ENCODE peak calls at places on chromosome 10, in four cellular contexts. B is AG08395; Y is activated naive CD4-positive, alpha-beta T cell treated with anti-CD3 and anti-CD28 coated beads, Interleukin-2, amount 10 ng/mL, durations not matched to agents 7 days and 5 days; V is stimulated activated CD8-positive, alpha-beta memory T cell treated with anti-CD3 and anti-CD28 coated beads, Interleukin-15, amount 100 ng/mL, for 4 hours. U is an unnamed sample.

GRCh38 chr10:42997151-42997848 is 79.6 kb upstream of the RET start:
- DNase-seq in B (no peak), V (no peak), Y (no peak), U (no peak)

GRCh38 chr10:27865221-27865635 is 119.6 kb upstream of the MKX start:
- DNase-seq in V (no peak), Y (no peak), B (peak), U (no peak)

GRCh38 chr10:131618587-131619267 is 282.1 kb upstream of the PPP2R2D start:
- DNase-seq in B (no peak), Y (no peak), V (no peak), U (no peak)

GRCh38 chr10:122475130-122475529 is 13.8 kb downstream of the HTRA1 start:
- DNase-seq in V (no peak), B (peak), Y (no peak), U (no peak)

GRCh38 chr10:97861351-97861750 is 11.7 kb downstream of the GOLGA7B start:
- DNase-seq in V (no peak), Y (no peak), B (peak), U (peak)

GRCh38 chr10:59463909-59464308 is 101.6 kb upstream of the FAM13C start:
- DNase-seq in V (no peak), B (no peak), Y (no peak), U (no peak)

GRCh38 chr10:79149662-79150443 is 81.1 kb downstream of the ZMIZ1 start:
- DNase-seq in B (peak), Y (peak), V (no peak), U (peak)

GRCh38 chr10:13349776-13350274 is 1.7 kb upstream of the SEPHS1 start:
- DNase-seq in B (peak), V (no peak), Y (peak), U (no peak)

GRCh38 chr10:30056767-30057355 is 2.5 kb downstream of the JCAD start:
- DNase-seq in V (no peak), Y (no peak), B (no peak), U (no peak)

GRCh38 chr10:78700413-78700812 is 368.4 kb upstream of the ZMIZ1 start:
- DNase-seq in V (no peak), B (peak), Y (no peak), U (no peak)

GRCh38 chr10:75449320-75450061 is 18.1 kb downstream of the LRMDA start:
- DNase-seq in V (no peak), B (no peak), Y (no peak), U (no peak)

GRCh38 chr10:88039496-88040200 is 176.2 kb downstream of the PTEN start:
- DNase-seq in Y (no peak), B (peak), V (no peak), U (no peak)

GRCh38 chr10:117090831-117091230 is 47.2 kb downstream of the VAX1 start:
- DNase-seq in V (no peak), B (no peak), Y (no peak), U (no peak)

GRCh38 chr10:60646966-60647796 is 131.1 kb upstream of the CDK1 start:
- DNase-seq in B (peak), V (no peak), Y (peak), U (peak)

GRCh38 chr10:88227342-88228018 is 355.6 kb downstream of the RNLS start:
- DNase-seq in Y (no peak), B (no peak), V (no peak), U (peak)

GRCh38 chr10:75110006-75110632 is 1.3 kb upstream of the SAMD8 start:
- DNase-seq in B (no peak), Y (no peak), V (no peak), U (no peak)

GRCh38 chr10:128864554-128865300 is 602.3 kb upstream of the MGMT start:
- DNase-seq in B (no peak), V (no peak), Y (no peak), U (no peak)

GRCh38 chr10:95759233-95759826 is 3.4 kb downstream of the ENTPD1 start:
- DNase-seq in B (no peak), V (no peak), Y (no peak), U (no peak)

GRCh38 chr10:113895018-113895417 is 40.6 kb downstream of the NHLRC2 start:
- DNase-seq in V (no peak), B (peak), Y (no peak), U (no peak)

GRCh38 chr10:29691564-29692064 is 56.8 kb upstream of the SVIL start:
- DNase-seq in Y (no peak), B (peak), V (no peak), U (no peak)

GRCh38 chr10:122307669-122308486 is 36.8 kb downstream of the BTBD16 start:
- DNase-seq in B (peak), V (no peak), Y (no peak), U (peak)

GRCh38 chr10:32048282-32048681 is 7.9 kb downstream of the KIF5B start:
- DNase-seq in B (no peak), Y (no peak), V (no peak), U (no peak)

U was measured in A549.